ENCODE peak calls at places on chromosome 5, in five cellular contexts. X is stomach, D is AG09309, Q is foreskin fibroblast, V is gastrocnemius medialis. P is an unnamed sample.

GRCh38 chr5:96124589-96124988 is 162.9 kb upstream of the ELL2 start:
- DNase-seq in X (no peak), D (no peak), Q (peak; percentile 37), V (no peak), P (no peak)

GRCh38 chr5:176870110-176870591 is 29.0 kb downstream of the HK3 start:
- DNase-seq in X (peak; percentile 29), D (no peak), Q (peak; percentile 61), V (no peak), P (no peak)

GRCh38 chr5:120599576-120599975 is 135.5 kb downstream of the PRR16 start:
- DNase-seq in X (no peak), D (no peak), Q (peak; percentile 71), V (no peak), P (peak; percentile 28)

GRCh38 chr5:96236051-96236450 is 197.0 kb downstream of the PCSK1 start:
- DNase-seq in X (no peak), D (no peak), Q (no peak), V (no peak), P (no peak)

GRCh38 chr5:160441352-160441781 is 19.7 kb downstream of the PTTG1 start:
- DNase-seq in X (no peak), D (no peak), Q (peak; percentile 31), V (no peak), P (no peak)

GRCh38 chr5:162852145-162852544 is 585.2 kb upstream of the CCNG1 start:
- DNase-seq in X (no peak), D (no peak), Q (no peak), V (no peak), P (no peak)

GRCh38 chr5:173016621-173017046 is 33.1 kb downstream of the ATP6V0E1 start:
- DNase-seq in X (no peak), D (peak; percentile 59), Q (peak; percentile 51), V (peak; percentile 33), P (no peak)

GRCh38 chr5:54226215-54226614 is 84.2 kb downstream of the ARL15 start:
- DNase-seq in X (no peak), D (no peak), Q (no peak), V (no peak), P (no peak)

GRCh38 chr5:164352695-164353094 is 847.3 kb downstream of the MAT2B start:
- DNase-seq in X (no peak), D (no peak), Q (no peak), V (no peak), P (no peak)

GRCh38 chr5:131530706-131531331 is 104.2 kb downstream of the RAPGEF6 start:
- DNase-seq in X (no peak), D (no peak), Q (no peak), V (no peak), P (no peak)

GRCh38 chr5:2895876-2896275 is 144.4 kb upstream of the IRX2 start:
- DNase-seq in X (no peak), D (no peak), Q (no peak), V (no peak), P (no peak)

GRCh38 chr5:132656774-132657355 is 1.1 kb upstream of the IL13 start:
- DNase-seq in X (peak; percentile 18), D (no peak), Q (no peak), V (no peak), P (no peak)

GRCh38 chr5:97534166-97534565 is 351.1 kb upstream of the RIOK2 start:
- DNase-seq in X (peak; percentile 27), D (peak; percentile 89), Q (peak; percentile 96), V (no peak), P (no peak)
- TF ChIP-seq CTCF in X (peak; percentile 39), D (peak; percentile 73), Q (peak; percentile 64), V (peak; percentile 24), P (peak; percentile 29)

GRCh38 chr5:64210866-64211265 is 45.2 kb downstream of the RNF180 start:
- DNase-seq in X (no peak), D (peak; percentile 74), Q (peak; percentile 94), V (no peak), P (no peak)

GRCh38 chr5:64209353-64209752 is 43.7 kb downstream of the RNF180 start:
- DNase-seq in X (no peak), D (no peak), Q (no peak), V (no peak), P (no peak)

GRCh38 chr5:64206653-64207052 is 41.0 kb downstream of the RNF180 start:
- DNase-seq in X (no peak), D (no peak), Q (no peak), V (no peak), P (no peak)

GRCh38 chr5:64213568-64213967 is 47.9 kb downstream of the RNF180 start:
- DNase-seq in X (no peak), D (no peak), Q (no peak), V (no peak), P (no peak)

DNA sequence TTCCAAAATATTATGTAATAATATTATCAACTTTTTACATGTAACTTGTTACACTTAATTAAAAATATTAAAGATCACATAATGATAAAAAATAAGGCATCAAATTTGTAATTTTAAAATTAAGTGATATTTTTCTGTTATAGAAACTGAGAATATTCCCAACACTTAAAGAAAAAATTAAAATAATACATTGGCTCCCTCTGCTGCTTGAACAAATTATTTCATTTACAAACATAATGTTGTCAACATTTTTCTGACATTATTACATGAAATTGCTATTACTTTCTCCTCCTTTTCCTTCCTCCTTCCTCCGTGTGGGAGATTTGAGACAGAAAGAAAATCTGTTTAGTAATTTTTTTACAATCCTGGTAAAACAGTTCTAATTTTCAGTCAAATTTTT is 42.3 kb downstream of the RNF180 start:
- DNase-seq in X (no peak), D (no peak), Q (peak; percentile 23), V (no peak), P (no peak)
- TF ChIP-seq CTCF in X (peak; percentile 22), D (no peak), Q (no peak), V (no peak), P (no peak)

GRCh38 chr5:7018601-7019000 is 305.4 kb downstream of the TENT4A start:
- DNase-seq in X (no peak), D (no peak), Q (no peak), V (no peak), P (no peak)

GRCh38 chr5:7012057-7012456 is 298.8 kb downstream of the TENT4A start:
- DNase-seq in X (no peak), D (no peak), Q (no peak), V (no peak), P (no peak)

GRCh38 chr5:7018144-7018543 is 304.9 kb downstream of the TENT4A start:
- DNase-seq in X (no peak), D (no peak), Q (no peak), V (no peak), P (no peak)

GRCh38 chr5:7017004-7017770 is 304.0 kb downstream of the TENT4A start:
- DNase-seq in X (no peak), D (no peak), Q (no peak), V (no peak), P (no peak)

DNA sequence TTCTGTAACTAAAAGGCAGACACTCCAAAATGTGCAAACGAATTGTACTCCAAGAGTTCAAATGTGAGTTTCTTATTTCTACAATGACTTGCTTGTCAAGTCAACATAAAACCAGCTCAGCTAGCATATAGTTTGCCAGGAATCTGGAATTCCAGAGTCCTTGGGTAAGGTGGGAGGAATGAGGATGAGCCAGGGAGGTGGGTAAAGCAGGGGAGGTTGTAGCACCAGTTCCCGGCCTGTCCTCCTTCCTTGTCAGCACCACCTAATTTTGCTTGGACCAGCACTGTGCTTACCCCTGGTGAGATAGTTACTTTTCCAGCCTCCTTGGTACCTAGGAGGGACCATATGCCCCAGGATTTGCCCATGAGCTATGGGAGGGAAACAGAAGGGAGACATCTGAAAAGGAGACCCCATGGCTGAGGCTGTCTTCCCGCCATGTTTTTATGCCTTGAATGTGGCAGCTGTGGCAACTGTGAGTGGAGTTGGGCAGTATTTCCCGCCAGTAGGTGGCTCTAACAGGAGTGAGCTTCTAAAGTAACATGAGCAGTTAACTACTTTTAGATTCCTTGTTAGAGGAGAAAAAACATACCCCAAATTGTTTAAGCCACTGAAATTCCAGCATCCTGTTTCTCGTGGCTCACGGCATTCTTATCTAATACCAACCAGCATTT is 302.5 kb downstream of the TENT4A start:
- DNase-seq in X (no peak), D (no peak), Q (no peak), V (no peak), P (no peak)
- TF ChIP-seq CTCF in X (no peak), D (no peak), Q (no peak), V (no peak), P (no peak)

DNA sequence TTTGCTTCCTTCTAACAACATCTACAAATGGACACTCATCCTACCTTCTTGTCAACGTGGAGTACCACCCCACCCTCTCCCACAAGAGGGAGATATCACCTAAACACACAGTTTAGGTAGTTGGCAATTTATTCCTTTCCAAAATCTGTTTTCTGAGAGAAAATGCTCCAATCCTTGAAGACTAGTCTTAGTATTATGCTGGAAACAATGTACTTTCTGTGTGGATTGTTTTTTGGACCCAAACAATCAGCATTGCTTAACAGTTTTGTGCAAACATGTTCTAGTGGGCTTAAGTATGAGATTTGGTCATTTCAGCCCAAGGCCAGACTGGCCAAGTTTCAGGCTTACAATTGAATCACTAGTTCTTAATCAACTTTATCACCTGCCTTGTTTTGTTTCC is 359.1 kb downstream of the ARHGEF28 start:
- DNase-seq in X (no peak), D (no peak), Q (peak; percentile 26), V (no peak), P (no peak)
- TF ChIP-seq CTCF in X (no peak), D (peak; percentile 38), Q (peak; percentile 41), V (no peak), P (no peak)

GRCh38 chr5:21919417-21920022 is 933.6 kb downstream of the CDH12 start:
- DNase-seq in X (no peak), D (no peak), Q (peak; percentile 2), V (no peak), P (no peak)
- TF ChIP-seq CTCF in X (peak; percentile 15), D (peak; percentile 10), Q (peak; percentile 36), V (no peak), P (no peak)

GRCh38 chr5:151464101-151464500 is 16.7 kb downstream of the SLC36A1 start:
- DNase-seq in X (no peak), D (no peak), Q (no peak), V (no peak), P (no peak)

GRCh38 chr5:151461312-151461711 is 13.9 kb downstream of the SLC36A1 start:
- DNase-seq in X (no peak), D (no peak), Q (no peak), V (no peak), P (no peak)

GRCh38 chr5:151465476-151465875 is 18.1 kb downstream of the SLC36A1 start:
- DNase-seq in X (no peak), D (no peak), Q (no peak), V (no peak), P (no peak)

GRCh38 chr5:151459680-151460079 is 12.3 kb downstream of the SLC36A1 start:
- DNase-seq in X (no peak), D (no peak), Q (peak; percentile 61), V (no peak), P (no peak)

GRCh38 chr5:151463137-151464029 is 16.0 kb downstream of the SLC36A1 start:
- DNase-seq in X (no peak), D (no peak), Q (no peak), V (no peak), P (no peak)
- TF ChIP-seq CTCF in X (no peak), D (peak; percentile 31), Q (peak; percentile 10), V (peak; percentile 51), P (no peak)

P was measured in pancreas.